ENCODE peak calls at places on chromosomes 1 and 21, in four cellular contexts. One of them, this sample, is unnamed.

GRCh38 chr1:203327684-203328457 is 22.6 kb downstream of the BTG2 start:
- DNase-seq in testis: peak
- DNase-seq in heart right ventricle: peak
- DNase-seq in psoas muscle: no peak
- DNase-seq in this sample: no peak

GRCh38 chr1:31835415-31835814 is 19.6 kb upstream of the SPOCD1 start:
- DNase-seq in testis: no peak
- DNase-seq in psoas muscle: no peak
- DNase-seq in heart right ventricle: no peak
- DNase-seq in this sample: no peak

GRCh38 chr1:77846966-77847365 is 41.5 kb upstream of the NEXN start:
- DNase-seq in testis: no peak
- DNase-seq in psoas muscle: no peak
- DNase-seq in heart right ventricle: no peak
- DNase-seq in this sample: no peak

GRCh38 chr21:32463889-32464300 is 51.4 kb downstream of the EVA1C start:
- DNase-seq in testis: no peak
- DNase-seq in heart right ventricle: no peak
- DNase-seq in psoas muscle: no peak
- DNase-seq in this sample: no peak

GRCh38 chr1:13469343-13469742 is 44.5 kb downstream of the LRRC38 start:
- DNase-seq in heart right ventricle: no peak
- DNase-seq in psoas muscle: peak
- DNase-seq in testis: no peak
- DNase-seq in this sample: no peak

GRCh38 chr1:46549697-46550681 is 1.5 kb downstream of the KNCN start:
- DNase-seq in heart right ventricle: no peak
- DNase-seq in testis: no peak
- DNase-seq in psoas muscle: no peak
- DNase-seq in this sample: no peak

GRCh38 chr1:21685944-21686678 is 17.0 kb upstream of the RAP1GAP start:
- DNase-seq in psoas muscle: no peak
- DNase-seq in heart right ventricle: no peak
- DNase-seq in testis: no peak
- DNase-seq in this sample: no peak

GRCh38 chr1:209116705-209117104 is 466.8 kb upstream of the CAMK1G start:
- DNase-seq in heart right ventricle: no peak
- DNase-seq in psoas muscle: no peak
- DNase-seq in testis: no peak
- DNase-seq in this sample: no peak

GRCh38 chr1:33146038-33146437 is 35.8 kb downstream of the TRIM62 start:
- DNase-seq in heart right ventricle: no peak
- DNase-seq in testis: no peak
- DNase-seq in psoas muscle: no peak
- DNase-seq in this sample: no peak

GRCh38 chr1:58971629-58972140 is 187.8 kb upstream of the JUN start:
- DNase-seq in psoas muscle: peak
- DNase-seq in testis: no peak
- DNase-seq in heart right ventricle: no peak
- DNase-seq in this sample: no peak

GRCh38 chr1:212162635-212163034 is 122.6 kb upstream of the PPP2R5A start:
- DNase-seq in testis: peak
- DNase-seq in psoas muscle: peak
- DNase-seq in heart right ventricle: peak
- DNase-seq in this sample: no peak

GRCh38 chr1:241213147-241213546 is 143.9 kb downstream of the RGS7 start:
- DNase-seq in heart right ventricle: no peak
- DNase-seq in psoas muscle: no peak
- DNase-seq in testis: no peak
- DNase-seq in this sample: no peak

GRCh38 chr1:52321051-52321450 is 45.0 kb downstream of the CC2D1B start:
- DNase-seq in testis: no peak
- DNase-seq in heart right ventricle: no peak
- DNase-seq in psoas muscle: no peak
- DNase-seq in this sample: no peak

GRCh38 chr1:47703161-47703825 is 265.4 kb downstream of the FOXD2 start:
- DNase-seq in testis: no peak
- DNase-seq in psoas muscle: no peak
- DNase-seq in heart right ventricle: no peak
- DNase-seq in this sample: no peak

GRCh38 chr1:109112056-109112651 is 1.8 kb upstream of the ELAPOR1 start:
- DNase-seq in psoas muscle: no peak
- DNase-seq in heart right ventricle: no peak
- DNase-seq in testis: no peak
- DNase-seq in this sample: no peak

GRCh38 chr21:10273196-10273595 is 248.2 kb upstream of the TPTE start:
- DNase-seq in testis: no peak
- DNase-seq in psoas muscle: no peak
- DNase-seq in heart right ventricle: no peak
- DNase-seq in this sample: no peak

GRCh38 chr1:29837306-29837646 is 601.0 kb downstream of the PTPRU start:
- DNase-seq in testis: no peak
- DNase-seq in psoas muscle: no peak
- DNase-seq in heart right ventricle: no peak
- DNase-seq in this sample: no peak

GRCh38 chr21:36643374-36644250 is 55.3 kb upstream of the SIM2 start:
- DNase-seq in testis: no peak
- DNase-seq in heart right ventricle: no peak
- DNase-seq in psoas muscle: no peak
- DNase-seq in this sample: no peak

GRCh38 chr1:29719253-29719652 is 482.9 kb downstream of the PTPRU start:
- DNase-seq in psoas muscle: no peak
- DNase-seq in heart right ventricle: no peak
- DNase-seq in testis: no peak
- DNase-seq in this sample: no peak

GRCh38 chr1:9542425-9542824 is 3.2 kb downstream of the SLC25A33 start:
- DNase-seq in heart right ventricle: no peak
- DNase-seq in psoas muscle: no peak
- DNase-seq in testis: peak
- DNase-seq in this sample: no peak

GRCh38 chr21:27201197-27201596 is 234.3 kb upstream of the ADAMTS5 start:
- DNase-seq in testis: no peak
- DNase-seq in psoas muscle: no peak
- DNase-seq in heart right ventricle: no peak
- DNase-seq in this sample: no peak

GRCh38 chr1:7768583-7768982 is 2.5 kb upstream of the VAMP3 start:
- DNase-seq in heart right ventricle: no peak
- DNase-seq in testis: no peak
- DNase-seq in psoas muscle: no peak
- DNase-seq in this sample: no peak

GRCh38 chr21:34333150-34333739 is 30.6 kb upstream of the KCNE2 start:
- DNase-seq in heart right ventricle: no peak
- DNase-seq in psoas muscle: no peak
- DNase-seq in testis: peak
- DNase-seq in this sample: no peak

GRCh38 chr21:46114963-46115362 is 17.1 kb downstream of the COL6A2 start:
- DNase-seq in heart right ventricle: no peak
- DNase-seq in psoas muscle: peak
- DNase-seq in testis: peak
- DNase-seq in this sample: no peak

GRCh38 chr1:24107462-24108225 is 4.3 kb downstream of the MYOM3 start:
- DNase-seq in heart right ventricle: no peak
- DNase-seq in psoas muscle: peak
- DNase-seq in testis: no peak
- DNase-seq in this sample: no peak

GRCh38 chr1:160066829-160067720 is 2.9 kb downstream of the KCNJ10 start:
- DNase-seq in psoas muscle: no peak
- DNase-seq in testis: no peak
- DNase-seq in heart right ventricle: no peak
- DNase-seq in this sample: no peak

GRCh38 chr1:72100766-72101165 is 181.6 kb downstream of the NEGR1 start:
- DNase-seq in heart right ventricle: no peak
- DNase-seq in testis: no peak
- DNase-seq in psoas muscle: no peak
- DNase-seq in this sample: no peak

GRCh38 chr1:37765937-37766664 is 1.2 kb upstream of the EPHA10 start:
- DNase-seq in psoas muscle: no peak
- DNase-seq in testis: no peak
- DNase-seq in heart right ventricle: no peak
- DNase-seq in this sample: no peak

GRCh38 chr1:27274204-27274603 is 39.8 kb downstream of the WDTC1 start:
- DNase-seq in heart right ventricle: no peak
- DNase-seq in psoas muscle: no peak
- DNase-seq in testis: no peak
- DNase-seq in this sample: no peak

GRCh38 chr1:230124187-230125128 is 57.4 kb downstream of the GALNT2 start:
- DNase-seq in testis: no peak
- DNase-seq in psoas muscle: no peak
- DNase-seq in heart right ventricle: no peak
- DNase-seq in this sample: no peak

GRCh38 chr1:223810586-223810985 is 35.2 kb downstream of the TP53BP2 start:
- DNase-seq in psoas muscle: no peak
- DNase-seq in testis: no peak
- DNase-seq in heart right ventricle: no peak
- DNase-seq in this sample: no peak

GRCh38 chr21:37071561-37072238 is 1.2 kb downstream of the PIGP start:
- DNase-seq in psoas muscle: peak
- DNase-seq in heart right ventricle: peak
- DNase-seq in testis: peak
- DNase-seq in this sample: no peak

DNA sequence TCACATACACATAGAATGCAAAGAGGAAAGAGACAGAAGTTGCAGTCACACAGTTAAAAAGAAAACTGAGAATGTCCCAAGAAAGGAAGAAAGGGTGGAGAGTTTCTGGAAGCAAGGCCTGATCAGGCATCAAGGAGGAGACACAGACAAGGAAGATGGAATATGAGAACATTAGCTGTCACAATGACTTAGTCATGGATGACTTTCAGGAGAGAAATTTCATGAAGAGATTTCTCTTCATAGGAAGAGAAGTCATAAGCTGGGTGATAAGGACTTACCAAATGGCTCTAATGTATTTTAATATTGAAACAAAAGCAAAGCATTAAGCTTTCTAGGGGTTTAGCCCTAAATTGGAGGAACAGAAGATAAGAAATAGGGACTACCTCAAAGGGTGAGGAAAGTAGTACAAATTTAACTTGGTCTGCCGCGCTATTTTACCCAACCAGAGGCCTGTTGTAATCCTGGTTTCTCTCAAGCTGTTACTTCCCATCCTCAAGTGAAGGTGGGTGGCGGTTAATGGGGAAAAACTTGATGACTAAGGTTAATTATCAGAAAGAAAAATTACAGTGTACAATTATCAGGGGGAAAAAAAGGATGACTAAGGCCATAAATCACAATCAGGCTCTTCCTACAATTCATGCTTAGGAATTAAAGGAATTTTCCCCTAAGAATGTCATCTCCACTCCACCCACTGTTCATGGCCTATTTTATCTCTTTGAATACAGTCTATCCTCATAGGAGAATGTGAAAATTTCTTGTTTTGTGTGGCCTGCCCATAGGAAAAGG is 93.9 kb upstream of the ADGRL2 start:
- DNase-seq in psoas muscle: no peak
- DNase-seq in testis: no peak
- DNase-seq in heart right ventricle: no peak
- DNase-seq in this sample: no peak
- TF ChIP-seq CTCF in psoas muscle: no peak
- TF ChIP-seq CTCF in testis: no peak
- TF ChIP-seq CTCF in heart right ventricle: no peak
- TF ChIP-seq CTCF in this sample: no peak

DNA sequence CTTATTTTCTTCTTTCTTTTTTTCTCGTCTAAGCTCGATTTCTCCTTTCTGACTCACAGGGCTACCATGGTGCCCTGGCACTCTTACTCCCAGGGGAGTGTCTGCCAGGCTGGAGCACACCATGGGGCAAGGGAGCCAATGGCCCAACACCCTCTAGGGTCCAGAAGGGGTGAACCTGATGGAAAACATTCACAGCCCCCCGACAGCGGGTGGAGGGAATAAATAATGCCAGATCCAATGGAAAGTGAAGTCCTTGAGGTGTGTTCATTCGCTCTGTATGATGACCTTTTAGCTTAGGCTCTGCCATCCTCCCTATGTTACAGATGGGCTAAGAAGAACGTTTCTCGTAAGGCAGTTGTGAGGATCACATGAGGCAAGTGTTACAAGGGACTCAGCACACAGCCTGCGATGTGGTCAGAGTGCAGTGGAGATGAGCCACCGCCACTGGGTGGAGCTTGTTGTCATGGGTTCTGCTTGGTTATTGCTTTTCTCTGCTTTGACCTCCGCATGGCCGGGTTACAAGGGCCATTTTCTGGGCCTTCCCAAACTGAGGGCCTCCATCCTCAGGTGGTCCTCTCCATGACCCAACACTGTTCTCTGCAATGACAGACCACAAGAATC is 3.5 kb upstream of the FCMR start:
- DNase-seq in testis: peak
- DNase-seq in heart right ventricle: peak
- DNase-seq in psoas muscle: peak
- DNase-seq in this sample: no peak
- H3K27ac ChIP-seq in testis: no peak
- H3K27ac ChIP-seq in heart right ventricle: peak
- H3K27ac ChIP-seq in psoas muscle: no peak
- H3K27ac ChIP-seq in this sample: no peak

DNA sequence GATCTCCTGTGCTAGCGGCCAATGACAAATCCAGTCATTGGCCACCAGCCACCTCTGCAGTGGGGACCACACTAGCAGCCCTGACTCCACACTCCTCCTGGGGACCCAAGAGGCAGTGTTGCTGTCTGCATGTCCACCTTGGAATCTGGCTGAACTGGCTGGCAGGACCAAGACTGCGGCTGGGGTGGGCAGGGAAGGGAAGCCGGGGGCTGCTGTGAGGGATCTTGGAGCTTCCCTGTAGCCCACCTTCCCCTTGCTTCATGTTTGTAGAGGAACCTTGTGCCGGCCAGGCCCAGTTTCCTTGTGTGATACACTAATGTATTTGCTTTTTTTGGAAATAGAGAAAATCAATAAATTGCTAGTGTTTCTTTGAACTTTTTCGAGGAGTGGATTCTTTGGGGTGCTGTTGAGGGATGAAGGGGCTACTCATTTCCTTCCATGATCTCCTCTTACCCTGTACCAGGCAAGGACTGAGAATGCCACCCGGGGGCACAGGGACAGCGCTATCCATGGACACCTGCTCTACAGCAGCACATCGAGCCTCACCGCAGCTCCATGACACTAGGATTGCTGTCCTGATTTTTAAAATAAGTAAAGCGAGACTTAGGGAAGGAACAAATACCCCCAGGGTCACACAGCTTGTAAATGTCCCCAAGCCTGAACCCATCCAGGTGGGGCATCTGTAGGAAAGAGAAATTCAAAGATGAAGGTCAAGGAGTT is 44.7 kb downstream of the TNNT2 start:
- DNase-seq in heart right ventricle: no peak
- DNase-seq in testis: no peak
- DNase-seq in psoas muscle: no peak
- DNase-seq in this sample: no peak
- TF ChIP-seq CTCF in heart right ventricle: no peak
- TF ChIP-seq CTCF in testis: no peak
- TF ChIP-seq CTCF in psoas muscle: no peak
- TF ChIP-seq CTCF in this sample: no peak

GRCh38 chr1:162644986-162645314 is 12.7 kb downstream of the DDR2 start:
- DNase-seq in heart right ventricle: no peak
- DNase-seq in testis: no peak
- DNase-seq in psoas muscle: no peak
- DNase-seq in this sample: no peak

GRCh38 chr1:162635418-162635817 is 3.2 kb downstream of the DDR2 start:
- DNase-seq in testis: no peak
- DNase-seq in psoas muscle: no peak
- DNase-seq in heart right ventricle: no peak
- DNase-seq in this sample: no peak

GRCh38 chr1:162639718-162640117 is 7.5 kb downstream of the DDR2 start:
- DNase-seq in testis: no peak
- DNase-seq in psoas muscle: no peak
- DNase-seq in heart right ventricle: no peak
- DNase-seq in this sample: no peak

GRCh38 chr1:162641128-162641527 is 8.9 kb downstream of the DDR2 start:
- DNase-seq in heart right ventricle: no peak
- DNase-seq in psoas muscle: no peak
- DNase-seq in testis: no peak
- DNase-seq in this sample: no peak
- H3K27ac ChIP-seq in heart right ventricle: no peak
- H3K27ac ChIP-seq in psoas muscle: no peak
- H3K27ac ChIP-seq in testis: no peak
- H3K27ac ChIP-seq in this sample: no peak